ENCODE peak calls at places on chromosome 3, in six cellular contexts. D is hepatocyte, N is germinal center, O is T-helper 2 cell, X is Right ventricle myocardium superior, I is anterior cingulate cortex. Y is an unnamed sample.

GRCh38 chr3:65577875-65578274 is 460.8 kb downstream of the MAGI1 start:
- DNase-seq in D (no peak), N (no peak), O (no peak), X (no peak), I (no peak), Y (no peak)

GRCh38 chr3:42204867-42205599 is 61.0 kb downstream of the CCK start:
- DNase-seq in D (no peak), N (no peak), O (peak; percentile 65), X (no peak), I (no peak), Y (no peak)

GRCh38 chr3:123606527-123606926 is 21.7 kb upstream of the HACD2 start:
- DNase-seq in D (no peak), N (no peak), O (no peak), X (no peak), I (no peak), Y (no peak)

GRCh38 chr3:107904536-107905066 is 186.2 kb downstream of the CD47 start:
- DNase-seq in D (no peak), N (no peak), O (no peak), X (no peak), I (no peak), Y (no peak)

GRCh38 chr3:156522673-156523072 is 32.2 kb downstream of the SSR3 start:
- DNase-seq in D (no peak), N (no peak), O (no peak), X (no peak), I (no peak), Y (no peak)

GRCh38 chr3:119585193-119585592 is 5.9 kb downstream of the ADPRH start:
- DNase-seq in D (no peak), N (no peak), O (no peak), X (no peak), I (no peak), Y (no peak)

GRCh38 chr3:122794483-122794778 is 438 bp upstream of the SLC49A4 start:
- DNase-seq in D (no peak), N (no peak), O (no peak), X (no peak), I (no peak), Y (no peak)

GRCh38 chr3:122858373-122858772 is 63.5 kb downstream of the SLC49A4 start:
- DNase-seq in D (peak; percentile 25), N (no peak), O (no peak), X (no peak), I (no peak), Y (no peak)

Y was measured in head of caudate nucleus.